ENCODE peak calls at places on chromosome 15, in nine cellular contexts. X is Peyer's patch, L is activated T-cell treated with anti-CD3 and anti-CD28 coated beads for 48 hours, F is ovary, C is HTR-8/SVneo, T is AG04450, S is HT-29, O is H54, I is cardiac fibroblast. A is an unnamed sample.

GRCh38 chr15:66925721-66926120 is 139.7 kb upstream of the SMAD3 start:
- DNase-seq in I (no peak), X (no peak), C (no peak), L (no peak), T (no peak), O (no peak), S (no peak), F (no peak), A (no peak)

GRCh38 chr15:92541197-92542190 is 114.1 kb downstream of the FAM174B start:
- DNase-seq in C (no peak), F (no peak), T (no peak), O (no peak), S (no peak), I (no peak), X (no peak), L (no peak), A (no peak)

GRCh38 chr15:26985050-26985449 is 14.1 kb downstream of the GABRG3 start:
- DNase-seq in F (no peak), S (no peak), I (no peak), L (no peak), O (no peak), T (no peak), C (no peak), X (no peak), A (no peak)

GRCh38 chr15:94119215-94119815 is 112.0 kb upstream of the MCTP2 start:
- DNase-seq in L (no peak), C (no peak), X (no peak), S (no peak), F (peak; percentile 42), O (no peak), I (no peak), T (no peak), A (no peak)

GRCh38 chr15:74786659-74787165 is 4.8 kb downstream of the CSK start:
- DNase-seq in C (no peak), I (no peak), S (no peak), L (no peak), F (no peak), O (no peak), X (no peak), T (no peak), A (no peak)

GRCh38 chr15:99430881-99431401 is 134.8 kb upstream of the MEF2A start:
- DNase-seq in X (no peak), T (no peak), I (no peak), C (no peak), F (peak; percentile 9), O (no peak), S (no peak), L (no peak), A (no peak)

GRCh38 chr15:44788748-44789147 is 52.4 kb downstream of the TRIM69 start:
- DNase-seq in X (no peak), S (no peak), F (no peak), I (peak; percentile 16), T (no peak), C (no peak), L (peak; percentile 30), O (no peak), A (peak; percentile 52)

GRCh38 chr15:86347245-86347644 is 267.6 kb downstream of the AGBL1 start:
- DNase-seq in O (no peak), T (no peak), S (no peak), I (no peak), C (no peak), L (no peak), F (no peak), X (no peak), A (peak; percentile 56)

GRCh38 chr15:99435138-99435695 is 130.6 kb upstream of the MEF2A start:
- DNase-seq in X (peak; percentile 42), C (no peak), F (peak; percentile 21), O (no peak), S (peak; percentile 87), I (no peak), L (no peak), T (no peak), A (no peak)

GRCh38 chr15:100818927-100819326 is 60.7 kb upstream of the ALDH1A3 start:
- DNase-seq in T (peak; percentile 20), L (no peak), O (no peak), X (no peak), C (peak; percentile 51), I (peak; percentile 82), F (no peak), S (no peak), A (peak; percentile 27)